ENCODE peak calls at places on chromosomes 7 and 10, in five cellular contexts. Z is fibroblast of lung, O is mesenchymal stem cell, Y is neuronal stem cell, C is GM23248. W is an unnamed sample.

GRCh38 chr10:108783897-108784296 is 1139.4 kb downstream of the XPNPEP1 start:
- DNase-seq in Z (peak; percentile 60), O (peak; percentile 35), Y (peak; percentile 5), C (peak; percentile 68), W (peak; percentile 31)

GRCh38 chr7:152105205-152105604 is 79.7 kb downstream of the GALNT11 start:
- DNase-seq in Z (no peak), O (no peak), Y (no peak), C (no peak), W (no peak)

GRCh38 chr10:28872592-28873165 is 195.4 kb downstream of the BAMBI start:
- DNase-seq in Z (no peak), O (no peak), Y (no peak), C (no peak), W (no peak)

GRCh38 chr7:14507617-14508016 is 394.9 kb downstream of the DGKB start:
- DNase-seq in Z (peak; percentile 66), O (no peak), Y (no peak), C (peak; percentile 27), W (peak; percentile 49)

GRCh38 chr10:112952282-112952991 is 2.4 kb downstream of the TCF7L2 start:
- DNase-seq in Z (peak; percentile 51), O (peak; percentile 54), Y (no peak), C (peak; percentile 66), W (peak; percentile 18)

GRCh38 chr10:126949161-126949503 is 43.9 kb downstream of the DOCK1 start:
- DNase-seq in Z (no peak), O (no peak), Y (no peak), C (no peak), W (no peak)

GRCh38 chr10:6542999-6543430 is 37.1 kb downstream of the PRKCQ start:
- DNase-seq in Z (no peak), O (no peak), Y (no peak), C (no peak), W (no peak)

GRCh38 chr10:48317321-48317990 is 11.0 kb downstream of the MAPK8 start:
- DNase-seq in Z (peak; percentile 34), O (no peak), Y (no peak), C (no peak), W (peak; percentile 20)

GRCh38 chr7:5693529-5693928 is 87.9 kb downstream of the RNF216 start:
- DNase-seq in Z (peak; percentile 67), O (peak; percentile 81), Y (no peak), C (peak; percentile 62), W (no peak)

GRCh38 chr7:158997110-158997453 is 140.7 kb downstream of the DYNC2I1 start:
- DNase-seq in Z (no peak), O (no peak), Y (no peak), C (no peak), W (no peak)

GRCh38 chr10:61992683-61993629 is 91.5 kb downstream of the ARID5B start:
- DNase-seq in Z (peak; percentile 92), O (peak; percentile 96), Y (no peak), C (peak; percentile 93), W (peak; percentile 93)

DNA sequence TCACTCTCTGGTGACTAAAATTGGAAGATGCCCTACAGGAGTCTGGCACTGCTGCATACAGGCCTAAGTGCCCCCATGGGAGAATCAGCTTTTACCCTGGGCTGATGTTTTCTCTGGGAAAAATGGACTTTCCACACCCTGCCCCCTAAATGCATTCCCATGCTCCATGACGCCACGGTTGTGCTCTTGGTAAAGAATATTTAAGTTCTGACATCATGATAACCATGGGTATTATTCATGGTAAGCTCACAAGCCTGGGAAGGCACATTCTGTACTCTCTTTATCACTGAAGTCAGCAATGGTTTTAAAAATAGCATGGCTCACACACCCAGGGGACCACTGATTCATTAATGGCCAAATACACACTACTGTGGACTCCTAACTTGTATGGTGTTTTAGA is 43.4 kb downstream of the HIPK2 start:
- DNase-seq in Z (peak; percentile 89), O (peak; percentile 99), Y (no peak), C (peak; percentile 99), W (peak; percentile 89)
- H3K4me1 ChIP-seq in Z (peaks cover 35% of the 10 kb centered on the region), O (peaks cover 31% of the 10 kb centered on the region), Y (peaks cover 8% of the 10 kb centered on the region), C (peaks cover 65% of the 10 kb centered on the region), W (peaks cover 61% of the 10 kb centered on the region)

GRCh38 chr10:119781498-119781897 is 55.6 kb downstream of the INPP5F start:
- DNase-seq in Z (no peak), O (no peak), Y (no peak), C (no peak), W (no peak)
- H3K4me2 ChIP-seq in Z (no peak overlapping the region), O (no peak overlapping the region), Y (no peak overlapping the region), C (no peak overlapping the region), W (no peak overlapping the region)

GRCh38 chr7:112204072-112204775 is 2.0 kb downstream of the DOCK4 start:
- DNase-seq in Z (no peak), O (peak; percentile 38), Y (no peak), C (peak; percentile 49), W (no peak)
- H3K4me3 ChIP-seq in Z (peak overlapping the region; percentile 66), O (peak overlapping the region; percentile 93), Y (peak overlapping the region; percentile 33), C (peak overlapping the region; percentile 97), W (peak overlapping the region; percentile 94)

GRCh38 chr10:30391266-30391665 is 42.2 kb upstream of the MTPAP start:
- DNase-seq in Z (no peak), O (no peak), Y (no peak), C (no peak), W (no peak)
- H3K4me1 ChIP-seq in Z (no peaks in the 10 kb centered on the region), O (peaks cover 2% of the 10 kb centered on the region), Y (peaks cover 3% of the 10 kb centered on the region), C (no peaks in the 10 kb centered on the region), W (peaks cover 3% of the 10 kb centered on the region)

DNA sequence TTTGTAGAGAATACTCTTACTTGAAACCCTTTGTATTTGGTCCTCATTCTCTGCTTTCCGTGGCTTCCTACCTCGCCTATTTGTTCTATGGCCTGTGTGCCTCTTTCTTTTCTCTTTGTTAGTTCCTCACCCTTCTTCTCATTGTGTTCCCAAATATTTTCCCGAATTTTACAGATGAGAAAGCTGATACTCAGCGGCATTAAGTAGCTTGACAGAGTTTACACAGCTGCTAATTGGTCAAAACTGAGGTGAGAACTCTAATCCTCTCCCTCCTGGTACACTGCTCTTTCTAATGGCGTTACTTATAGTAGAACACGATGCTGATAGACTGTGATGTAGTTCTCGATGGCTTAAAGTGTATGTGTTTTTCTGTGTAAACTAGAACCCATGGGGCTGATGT is 80.7 kb upstream of the HDAC9 start:
- DNase-seq in Z (no peak), O (no peak), Y (no peak), C (no peak), W (no peak)
- H3K4me2 ChIP-seq in Z (no peak overlapping the region), O (no peak overlapping the region), Y (peak overlapping the region; percentile 11), C (no peak overlapping the region), W (no peak overlapping the region)

DNA sequence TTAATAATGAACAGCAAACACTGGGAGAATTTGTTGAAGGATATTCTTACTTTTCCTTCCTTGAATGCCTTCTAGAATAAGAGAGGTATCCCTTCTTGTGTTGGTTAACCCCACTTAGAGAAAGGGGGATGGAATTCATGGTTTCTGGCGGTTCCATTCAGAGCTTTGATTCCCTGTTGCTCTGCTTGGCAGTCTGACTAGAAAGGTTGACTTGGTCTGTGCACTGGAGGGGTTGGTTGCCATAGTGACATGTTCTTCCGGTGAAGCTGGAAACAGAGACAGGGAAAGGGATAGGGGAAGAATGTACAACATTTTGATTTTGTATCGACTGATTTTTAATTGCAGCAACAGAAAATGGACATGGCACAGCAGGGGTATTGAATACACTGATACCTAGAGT is 2.5 kb downstream of the TMEM178B start:
- DNase-seq in Z (no peak), O (no peak), Y (peak; percentile 49), C (no peak), W (no peak)
- H3K4me3 ChIP-seq in Z (no peak overlapping the region), O (no peak overlapping the region), Y (no peak overlapping the region), C (no peak overlapping the region), W (no peak overlapping the region)

GRCh38 chr10:119417852-119418251 is 124.7 kb downstream of the RGS10 start:
- DNase-seq in Z (no peak), O (no peak), Y (no peak), C (no peak), W (no peak)
- H3K4me1 ChIP-seq in Z (peaks cover 23% of the 10 kb centered on the region), O (peaks cover 28% of the 10 kb centered on the region), Y (peaks cover 22% of the 10 kb centered on the region), C (peaks cover 9% of the 10 kb centered on the region), W (peaks cover 8% of the 10 kb centered on the region)

GRCh38 chr10:89643812-89644690 is 991 bp downstream of the PANK1 start:
- DNase-seq in Z (peak; percentile 97), O (peak; percentile 99), Y (peak; percentile 93), C (peak; percentile 97), W (peak; percentile 95)

GRCh38 chr10:89643431-89643811 is 1.6 kb downstream of the PANK1 start:
- DNase-seq in Z (no peak), O (no peak), Y (no peak), C (no peak), W (no peak)

GRCh38 chr10:89644967-89645741 is at the start of gene PANK1:
- DNase-seq in Z (peak; percentile 83), O (peak; percentile 89), Y (peak; percentile 73), C (peak; percentile 87), W (peak; percentile 74)

GRCh38 chr10:89645742-89646172 is 715 bp upstream of the PANK1 start:
- DNase-seq in Z (no peak), O (no peak), Y (no peak), C (no peak), W (no peak)

DNA sequence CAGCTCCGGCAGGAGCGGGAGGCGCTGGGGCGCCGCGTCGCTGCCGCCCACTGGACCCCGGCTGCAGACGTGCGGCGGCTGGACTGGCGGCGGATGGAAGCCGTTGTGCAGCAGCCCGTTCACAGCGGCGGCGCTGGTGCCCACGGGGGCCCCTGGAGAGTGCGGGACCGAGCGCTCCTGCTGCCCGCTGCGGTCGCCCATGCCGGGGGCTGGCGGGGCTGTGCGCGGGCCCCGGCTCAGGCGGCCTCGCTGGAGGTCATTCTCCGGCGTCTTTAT is 413 bp downstream of the PANK1 start:
- DNase-seq in Z (no peak), O (no peak), Y (no peak), C (no peak), W (no peak)
- H3K4me2 ChIP-seq in Z (peak overlapping the region; percentile 92), O (peak overlapping the region; percentile 74), Y (peak overlapping the region; percentile 58), C (peak overlapping the region; percentile 98), W (peak overlapping the region; percentile 96)